ENCODE peak calls at places on chromosomes 7 and 10, in five cellular contexts. N is neuronal stem cell, K is trophoblast cell, L is mesenchymal stem cell, D is H1. U is an unnamed sample.
A peak's percentile ranks its signal among the peaks of the same experiment; 100 is the strongest.

GRCh38 chr7:93245525-93246432 is 13.6 kb downstream of the VPS50 start:
- DNase-seq in N (peak; percentile 29), K (peak; percentile 70), L (peak; percentile 48), D (no peak), U (no peak)

GRCh38 chr7:44251851-44252250 is 51.1 kb downstream of the YKT6 start:
- DNase-seq in N (no peak), K (no peak), L (no peak), D (no peak), U (no peak)

GRCh38 chr7:111012152-111012551 is 78.8 kb upstream of the LRRN3 start:
- DNase-seq in N (no peak), K (peak; percentile 16), L (no peak), D (no peak), U (no peak)

GRCh38 chr10:99975942-99976809 is 33.6 kb downstream of the DNMBP start:
- DNase-seq in N (no peak), K (no peak), L (peak; percentile 90), D (no peak), U (no peak)

GRCh38 chr10:69861251-69862240 is 59.8 kb downstream of the COL13A1 start:
- DNase-seq in N (no peak), K (peak; percentile 17), L (peak; percentile 86), D (no peak), U (no peak)

GRCh38 chr7:30775992-30776391 is 4.8 kb downstream of the MINDY4 start:
- DNase-seq in N (no peak), K (no peak), L (no peak), D (no peak), U (no peak)

GRCh38 chr7:80135306-80136104 is 874 bp downstream of the GNAI1 start:
- DNase-seq in N (peak; percentile 29), K (peak; percentile 34), L (no peak), D (no peak), U (no peak)

GRCh38 chr10:44832595-44833390 is 78.3 kb upstream of the TMEM72 start:
- DNase-seq in N (no peak), K (no peak), L (no peak), D (no peak), U (no peak)

GRCh38 chr7:136086712-136087111 is 109.6 kb upstream of the MTPN start:
- DNase-seq in N (peak; percentile 66), K (peak; percentile 97), L (peak; percentile 81), D (peak; percentile 62), U (peak; percentile 79)

GRCh38 chr10:118977022-118977599 is 52.4 kb upstream of the NANOS1 start:
- DNase-seq in N (no peak), K (no peak), L (no peak), D (no peak), U (peak; percentile 19)

GRCh38 chr10:102154466-102155116 is 2.4 kb downstream of the NOLC1 start:
- DNase-seq in N (no peak), K (peak; percentile 90), L (no peak), D (no peak), U (no peak)

GRCh38 chr10:103661951-103662405 is 168.5 kb downstream of the NEURL1 start:
- DNase-seq in N (no peak), K (no peak), L (no peak), D (no peak), U (no peak)

GRCh38 chr10:16948335-16948734 is 131.1 kb upstream of the RSU1 start:
- DNase-seq in N (no peak), K (no peak), L (no peak), D (no peak), U (no peak)

GRCh38 chr10:78045237-78045636 is 11.6 kb downstream of the RPS24 start:
- DNase-seq in N (no peak), K (peak; percentile 8), L (no peak), D (no peak), U (no peak)

GRCh38 chr10:45513586-45513985 is 139.6 kb downstream of the ALOX5 start:
- DNase-seq in N (no peak), K (no peak), L (no peak), D (no peak), U (no peak)

GRCh38 chr10:127034790-127035189 is 129.6 kb downstream of the DOCK1 start:
- DNase-seq in N (peak; percentile 8), K (no peak), L (no peak), D (no peak), U (no peak)

GRCh38 chr7:33243319-33243881 is 114.0 kb downstream of the BBS9 start:
- DNase-seq in N (peak; percentile 29), K (peak; percentile 72), L (peak; percentile 61), D (no peak), U (no peak)

GRCh38 chr7:78516450-78516849 is 717.9 kb downstream of the PHTF2 start:
- DNase-seq in N (no peak), K (peak; percentile 41), L (no peak), D (no peak), U (no peak)

GRCh38 chr10:30026578-30026977 is 32.8 kb downstream of the JCAD start:
- DNase-seq in N (no peak), K (no peak), L (no peak), D (no peak), U (no peak)

GRCh38 chr7:132251327-132251659 is 325.0 kb downstream of the PLXNA4 start:
- DNase-seq in N (peak; percentile 26), K (no peak), L (no peak), D (no peak), U (peak; percentile 44)

GRCh38 chr7:1819258-1819841 is 149.3 kb downstream of the ELFN1 start:
- DNase-seq in N (no peak), K (no peak), L (no peak), D (no peak), U (no peak)

GRCh38 chr10:131821378-131822012 is 79.3 kb upstream of the PPP2R2D start:
- DNase-seq in N (no peak), K (no peak), L (no peak), D (no peak), U (no peak)
- H2BK12ac ChIP-seq in N (no peak overlapping the region), K (no peak overlapping the region), L (no peak overlapping the region), D (peak overlapping the region; percentile 9), U (no peak overlapping the region)

DNA sequence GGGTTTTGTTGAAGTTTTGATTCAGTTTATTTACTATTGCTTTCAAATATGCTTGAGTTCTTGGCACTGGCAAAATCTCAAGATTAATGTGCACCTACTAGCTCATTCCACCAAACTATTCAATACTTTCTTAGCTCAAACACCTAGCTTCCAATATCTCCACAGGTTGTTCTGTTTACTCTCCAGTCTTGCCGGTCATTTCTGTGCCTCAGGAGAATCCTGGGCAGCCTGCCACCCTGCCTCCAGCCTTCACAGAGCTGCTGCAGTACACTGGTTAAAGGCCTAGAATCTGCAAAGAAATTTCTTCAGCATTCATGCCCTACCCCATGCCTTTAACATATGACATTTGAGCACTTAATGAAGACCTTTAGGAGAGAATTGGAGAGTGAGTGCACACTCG is 4.0 kb upstream of the TMEM106B start:
- DNase-seq in N (no peak), K (no peak), L (no peak), D (no peak), U (no peak)
- H2AFZ ChIP-seq in N (no peak overlapping the region), K (no peak overlapping the region), L (no peak overlapping the region), D (peak overlapping the region; percentile 79), U (no peak overlapping the region)

GRCh38 chr7:38428040-38428439 is 154.6 kb upstream of the TARP start:
- DNase-seq in N (no peak), K (no peak), L (no peak), D (no peak), U (no peak)

GRCh38 chr7:38427279-38427955 is 154.0 kb upstream of the TARP start:
- DNase-seq in N (no peak), K (no peak), L (no peak), D (no peak), U (no peak)

GRCh38 chr7:38425509-38425908 is 152.1 kb upstream of the TARP start:
- DNase-seq in N (no peak), K (no peak), L (no peak), D (no peak), U (no peak)

GRCh38 chr7:38429057-38429456 is 155.6 kb upstream of the TARP start:
- DNase-seq in N (no peak), K (no peak), L (no peak), D (no peak), U (no peak)

GRCh38 chr7:38424750-38425463 is 151.5 kb upstream of the TARP start:
- DNase-seq in N (no peak), K (no peak), L (no peak), D (no peak), U (no peak)
- H2BK12ac ChIP-seq in N (no peak overlapping the region), K (no peak overlapping the region), L (no peak overlapping the region), D (no peak overlapping the region), U (no peak overlapping the region)

GRCh38 chr7:18900236-18900635 is 217.2 kb downstream of the TWIST1 start:
- DNase-seq in N (no peak), K (no peak), L (no peak), D (no peak), U (no peak)

GRCh38 chr7:18894155-18894554 is 223.3 kb downstream of the TWIST1 start:
- DNase-seq in N (no peak), K (no peak), L (no peak), D (no peak), U (peak; percentile 27)

GRCh38 chr7:18895456-18895855 is 222.0 kb downstream of the TWIST1 start:
- DNase-seq in N (no peak), K (peak; percentile 2), L (peak; percentile 50), D (no peak), U (no peak)

GRCh38 chr7:18893156-18893555 is 224.3 kb downstream of the TWIST1 start:
- DNase-seq in N (no peak), K (no peak), L (no peak), D (no peak), U (no peak)

GRCh38 chr7:18896343-18896975 is 221.0 kb downstream of the TWIST1 start:
- DNase-seq in N (no peak), K (no peak), L (no peak), D (no peak), U (no peak)
- H2AFZ ChIP-seq in N (peak overlapping the region; percentile 40), K (no peak overlapping the region), L (no peak overlapping the region), D (no peak overlapping the region), U (no peak overlapping the region)

GRCh38 chr10:67668448-67668847 is 27.5 kb downstream of the CTNNA3 start:
- DNase-seq in N (no peak), K (no peak), L (no peak), D (no peak), U (no peak)
- H2BK12ac ChIP-seq in N (no peak overlapping the region), K (no peak overlapping the region), L (no peak overlapping the region), D (no peak overlapping the region), U (no peak overlapping the region)

DNA sequence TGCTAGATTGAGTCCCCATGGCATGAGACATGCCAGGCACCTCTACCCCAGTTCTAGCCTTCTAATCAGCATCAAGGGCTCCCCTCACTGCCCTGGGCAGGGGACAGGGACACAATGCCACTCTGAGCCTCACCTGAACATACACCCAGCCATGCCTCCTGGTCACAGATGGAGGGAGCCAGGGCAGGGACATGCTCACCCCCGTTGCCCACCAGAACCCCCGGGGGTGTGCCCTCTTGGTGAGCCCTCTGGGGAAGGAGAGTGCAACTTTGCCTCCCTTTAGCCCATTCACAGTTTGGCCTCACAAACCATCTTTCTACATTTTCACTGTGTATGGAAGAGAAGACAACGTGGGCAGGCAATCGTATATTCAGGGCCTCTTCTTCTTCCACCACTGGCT is 167.2 kb downstream of the LCOR start:
- DNase-seq in N (no peak), K (no peak), L (no peak), D (no peak), U (no peak)
- H2AFZ ChIP-seq in N (no peak overlapping the region), K (no peak overlapping the region), L (no peak overlapping the region), D (no peak overlapping the region), U (no peak overlapping the region)

GRCh38 chr10:59971915-59972314 is 65.6 kb upstream of the CCDC6 start:
- DNase-seq in N (no peak), K (peak; percentile 93), L (peak; percentile 64), D (no peak), U (no peak)
- H2BK12ac ChIP-seq in N (no peak overlapping the region), K (no peak overlapping the region), L (no peak overlapping the region), D (no peak overlapping the region), U (no peak overlapping the region)